ENCODE peak calls at places on chromosomes 13 and 19, in four cellular contexts. Z is GM23338, C is cerebellum, B is fibroblast of mammary gland. J is an unnamed sample.

GRCh38 chr13:112092453-112092852 is 25.5 kb downstream of the SOX1 start:
- DNase-seq in Z (no peak), C (no peak), B (no peak), J (no peak)

GRCh38 chr19:34044011-34044410 is 128.3 kb upstream of the LSM14A start:
- DNase-seq in Z (no peak), C (no peak), B (no peak), J (no peak)

GRCh38 chr13:80477641-80478443 is 136.9 kb upstream of the SPRY2 start:
- DNase-seq in Z (no peak), C (no peak), B (no peak), J (no peak)

GRCh38 chr19:15280915-15281683 is 48.9 kb upstream of the EPHX3 start:
- DNase-seq in Z (no peak), C (peak; percentile 83), B (peak; percentile 88), J (peak; percentile 82)

GRCh38 chr19:3656073-3656746 is 29.6 kb upstream of the CACTIN start:
- DNase-seq in Z (no peak), C (peak; percentile 47), B (peak; percentile 27), J (peak; percentile 23)

GRCh38 chr19:47518139-47518538 is 3.3 kb upstream of the NAPA start:
- DNase-seq in Z (no peak), C (no peak), B (no peak), J (peak; percentile 84)

GRCh38 chr19:7871530-7872305 is 2.5 kb downstream of the PRR36 start:
- DNase-seq in Z (peak; percentile 99), C (peak; percentile 79), B (peak; percentile 90), J (peak; percentile 95)

GRCh38 chr13:73835138-73835721 is 299.0 kb downstream of the KLF12 start:
- DNase-seq in Z (peak; percentile 73), C (peak; percentile 51), B (peak; percentile 59), J (peak; percentile 1)

GRCh38 chr19:38669532-38669931 is 22.1 kb downstream of the ACTN4 start:
- DNase-seq in Z (no peak), C (no peak), B (no peak), J (peak; percentile 60)

GRCh38 chr13:51858433-51859247 is 3.1 kb upstream of the CCDC70 start:
- DNase-seq in Z (peak; percentile 38), C (no peak), B (no peak), J (no peak)

GRCh38 chr13:98549006-98549727 is 27.7 kb downstream of the STK24 start:
- DNase-seq in Z (no peak), C (no peak), B (peak; percentile 96), J (peak; percentile 92)

GRCh38 chr19:41993612-41994483 is at the start of gene ATP1A3:
- DNase-seq in Z (peak; percentile 85), C (peak; percentile 98), B (peak; percentile 27), J (peak; percentile 75)

GRCh38 chr19:3849092-3849491 is 19.7 kb downstream of the ZFR2 start:
- DNase-seq in Z (peak; percentile 84), C (no peak), B (peak; percentile 11), J (peak; percentile 48)

GRCh38 chr19:51124729-51125128 is at the start of gene SIGLEC9:
- DNase-seq in Z (no peak), C (no peak), B (no peak), J (peak; percentile 24)

GRCh38 chr19:40603071-40603718 is 2.0 kb downstream of the LTBP4 start:
- DNase-seq in Z (peak; percentile 73), C (no peak), B (no peak), J (no peak)

GRCh38 chr19:51983361-51983760 is 3.3 kb downstream of the ZNF350 start:
- DNase-seq in Z (no peak), C (no peak), B (no peak), J (no peak)

GRCh38 chr19:40089462-40089861 is 1.3 kb downstream of the ZNF780A start:
- DNase-seq in Z (no peak), C (peak; percentile 8), B (peak; percentile 73), J (no peak)

GRCh38 chr19:19495614-19496603 is 19.4 kb downstream of the TSSK6 start:
- DNase-seq in Z (no peak), C (no peak), B (no peak), J (no peak)

GRCh38 chr19:10226376-10227214 is 4.5 kb downstream of the S1PR2 start:
- DNase-seq in Z (no peak), C (no peak), B (peak; percentile 99), J (no peak)

GRCh38 chr19:3966051-3967017 is 4.6 kb downstream of the DAPK3 start:
- DNase-seq in Z (no peak), C (no peak), B (no peak), J (no peak)

GRCh38 chr13:80341098-80341701 is at the start of gene SPRY2:
- DNase-seq in Z (peak; percentile 97), C (peak; percentile 79), B (peak; percentile 96), J (peak; percentile 82)

GRCh38 chr19:8028951-8029491 is 23.5 kb upstream of the CCL25 start:
- DNase-seq in Z (peak; percentile 69), C (no peak), B (peak; percentile 51), J (no peak)

GRCh38 chr19:48858984-48859710 is 9.3 kb downstream of the PLEKHA4 start:
- DNase-seq in Z (peak; percentile 87), C (no peak), B (no peak), J (no peak)

GRCh38 chr13:94707400-94708021 is 4.8 kb downstream of the SOX21 start:
- DNase-seq in Z (peak; percentile 70), C (no peak), B (no peak), J (no peak)

GRCh38 chr13:66994097-66994496 is 236.0 kb downstream of the PCDH9 start:
- DNase-seq in Z (peak; percentile 95), C (peak; percentile 58), B (peak; percentile 50), J (no peak)

GRCh38 chr13:50691682-50692263 is 151.7 kb downstream of the DLEU7 start:
- DNase-seq in Z (no peak), C (no peak), B (no peak), J (no peak)

GRCh38 chr13:99969934-99970760 is 1.4 kb downstream of the ZIC5 start:
- DNase-seq in Z (peak; percentile 84), C (no peak), B (peak; percentile 26), J (no peak)

GRCh38 chr13:94829801-94830200 is 117.5 kb upstream of the SOX21 start:
- DNase-seq in Z (no peak), C (no peak), B (no peak), J (no peak)

GRCh38 chr19:1606138-1606651 is 933 bp upstream of the UQCR11 start:
- DNase-seq in Z (no peak), C (no peak), B (no peak), J (no peak)

GRCh38 chr19:58372311-58373133 is 8.3 kb downstream of the ZNF837 start:
- DNase-seq in Z (peak; percentile 64), C (no peak), B (no peak), J (no peak)

J was measured in MV-4-11.